ENCODE peak calls at places on chromosomes 16 and 17, in eight cellular contexts. U is heart left ventricle, H is ovary, X is upper lobe of left lung, T is adrenal gland, D is K562, S is GM23338, V is pancreas. A is an unnamed sample.
A peak's percentile ranks its signal among the peaks of the same experiment; 100 is the strongest.

GRCh38 chr16:73743665-73744496 is 552.7 kb upstream of the PSMD7 start:
- DNase-seq in U (no peak), H (no peak), X (no peak), T (peak; percentile 50), D (peak; percentile 25), S (peak; percentile 60), V (no peak), A (peak; percentile 31)

GRCh38 chr16:54630284-54630967 is 300.2 kb upstream of the IRX5 start:
- DNase-seq in U (no peak), H (no peak), X (no peak), T (no peak), D (no peak), S (no peak), V (no peak), A (no peak)

GRCh38 chr17:8651013-8651412 is 20.5 kb upstream of the MYH10 start:
- DNase-seq in U (no peak), H (no peak), X (no peak), T (no peak), D (peak; percentile 8), S (no peak), V (no peak), A (no peak)

GRCh38 chr17:7634384-7634783 is 4.4 kb downstream of the SHBG start:
- DNase-seq in U (peak; percentile 61), H (peak; percentile 80), X (no peak), T (peak; percentile 85), D (peak; percentile 78), S (peak; percentile 91), V (no peak), A (peak; percentile 92)

GRCh38 chr16:47057631-47057996 is 84.1 kb upstream of the DNAJA2 start:
- DNase-seq in U (no peak), H (no peak), X (no peak), T (no peak), D (no peak), S (no peak), V (no peak), A (no peak)

GRCh38 chr16:22813223-22813945 is 578 bp upstream of the HS3ST2 start:
- DNase-seq in U (peak; percentile 50), H (no peak), X (no peak), T (peak; percentile 43), D (peak; percentile 36), S (peak; percentile 93), V (peak; percentile 13), A (peak; percentile 67)

GRCh38 chr16:17238285-17239028 is 232.3 kb downstream of the XYLT1 start:
- DNase-seq in U (no peak), H (no peak), X (no peak), T (no peak), D (no peak), S (no peak), V (no peak), A (no peak)

GRCh38 chr17:15944720-15945492 is at the start of gene ADORA2B:
- DNase-seq in U (peak; percentile 70), H (peak; percentile 36), X (peak; percentile 79), T (peak; percentile 52), D (peak; percentile 74), S (peak; percentile 83), V (peak; percentile 70), A (peak; percentile 80)

GRCh38 chr17:73586921-73587680 is 57.1 kb downstream of the SDK2 start:
- DNase-seq in U (peak; percentile 52), H (no peak), X (no peak), T (peak; percentile 35), D (peak; percentile 53), S (no peak), V (no peak), A (peak; percentile 57)

GRCh38 chr17:10767237-10767636 is 36.7 kb downstream of the TMEM238L start:
- DNase-seq in U (no peak), H (no peak), X (no peak), T (no peak), D (no peak), S (no peak), V (no peak), A (no peak)

GRCh38 chr17:16922386-16923096 is 49.4 kb downstream of the TNFRSF13B start:
- DNase-seq in U (no peak), H (no peak), X (peak; percentile 31), T (peak; percentile 1), D (peak; percentile 10), S (no peak), V (peak; percentile 26), A (no peak)

GRCh38 chr16:79599837-79600635 is 501 bp downstream of the MAF start:
- DNase-seq in U (peak; percentile 59), H (peak; percentile 82), X (peak; percentile 51), T (peak; percentile 66), D (no peak), S (peak; percentile 74), V (peak; percentile 44), A (peak; percentile 24)

GRCh38 chr17:75557075-75557851 is 30.3 kb upstream of the MYO15B start:
- DNase-seq in U (no peak), H (peak; percentile 66), X (peak; percentile 83), T (peak; percentile 92), D (peak; percentile 78), S (no peak), V (peak; percentile 99), A (peak; percentile 20)

DNA sequence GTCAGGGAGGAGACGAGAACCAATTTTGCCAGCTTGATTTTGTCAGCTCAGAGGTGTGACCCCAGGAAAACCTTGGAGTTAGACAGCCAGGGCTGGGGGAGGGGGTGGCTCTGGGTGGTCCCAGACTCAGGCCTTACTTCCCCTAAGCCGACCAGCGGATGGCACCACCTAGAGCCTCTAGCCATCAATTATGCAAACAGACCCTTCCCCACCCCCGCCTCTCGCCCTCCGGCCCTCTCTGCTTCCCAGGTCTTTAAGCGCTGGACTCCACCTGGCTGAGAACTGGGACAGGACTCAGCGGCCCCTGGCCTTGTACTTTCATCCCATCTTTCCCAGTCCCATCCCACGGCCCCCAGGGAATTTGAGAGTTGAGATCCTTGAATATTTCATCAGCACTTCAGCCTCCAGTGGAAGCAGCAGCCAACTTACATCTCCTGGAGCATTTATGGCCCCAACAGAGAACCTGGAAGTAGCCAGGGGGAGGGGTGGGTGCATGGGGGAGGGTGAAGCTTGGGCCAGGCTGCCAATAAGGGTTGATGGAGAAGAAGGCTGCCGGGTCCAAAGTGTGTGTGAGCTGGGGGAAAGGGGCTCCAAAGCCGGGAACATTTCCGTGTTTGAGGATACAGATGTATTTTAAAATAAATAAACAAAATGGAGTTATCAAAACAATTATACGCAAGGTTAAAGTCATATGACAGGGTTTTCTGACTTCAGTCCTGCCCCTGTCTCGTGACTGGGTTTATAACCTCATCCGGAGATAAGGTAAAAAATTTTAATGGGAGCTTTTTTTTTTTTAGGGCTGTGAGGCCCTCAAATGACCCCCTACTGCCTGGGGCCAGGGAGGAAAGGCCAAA is 7.5 kb upstream of the JUP start:
- DNase-seq in U (peak; percentile 43), H (no peak), X (no peak), T (no peak), D (peak; percentile 54), S (peak; percentile 93), V (no peak), A (no peak)
- TF ChIP-seq CTCF in U (no peak), H (no peak), X (no peak), T (no peak), D (no peak), S (no peak), V (no peak), A (no peak)

DNA sequence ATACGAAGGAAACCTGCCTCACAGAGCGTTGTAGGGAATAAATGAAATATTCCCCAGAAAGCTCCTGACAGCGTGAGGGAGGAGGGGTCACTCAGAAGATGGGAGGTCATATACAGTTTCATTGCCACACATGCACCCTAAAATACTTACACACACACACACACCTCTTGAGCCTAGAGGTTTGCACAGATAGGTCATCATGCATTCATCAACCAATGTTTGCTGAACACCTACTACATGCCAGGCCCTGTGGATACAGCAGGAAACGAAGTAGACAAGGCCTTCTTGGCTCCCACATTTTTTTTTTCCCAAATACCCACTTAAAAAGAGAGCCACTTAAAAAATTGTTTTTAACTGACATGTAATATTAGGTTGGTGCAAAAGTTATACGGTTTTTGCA is 907 bp upstream of the PLLP start:
- DNase-seq in U (no peak), H (no peak), X (no peak), T (no peak), D (no peak), S (no peak), V (no peak), A (no peak)
- H3K4me3 ChIP-seq in U (no peak overlapping the region), H (no peak overlapping the region), X (no peak overlapping the region), T (no peak overlapping the region), D (no peak overlapping the region), S (peak overlapping the region; percentile 81), V (no peak overlapping the region), A (no peak overlapping the region)

GRCh38 chr17:42674755-42675347 is 1.9 kb downstream of the PLEKHH3 start:
- DNase-seq in U (no peak), H (peak; percentile 64), X (no peak), T (peak; percentile 43), D (no peak), S (peak; percentile 83), V (peak; percentile 80), A (peak; percentile 70)

GRCh38 chr17:42675348-42675983 is 1.3 kb downstream of the PLEKHH3 start:
- DNase-seq in U (peak; percentile 75), H (peak; percentile 73), X (no peak), T (no peak), D (no peak), S (peak; percentile 70), V (peak; percentile 84), A (peak; percentile 51)

GRCh38 chr17:42673885-42674754 is 2.7 kb downstream of the PLEKHH3 start:
- DNase-seq in U (peak; percentile 87), H (peak; percentile 90), X (no peak), T (peak; percentile 68), D (peak; percentile 75), S (peak; percentile 91), V (peak; percentile 69), A (peak; percentile 75)

GRCh38 chr17:42672038-42672437 is 4.8 kb downstream of the PLEKHH3 start:
- DNase-seq in U (no peak), H (peak; percentile 35), X (no peak), T (no peak), D (no peak), S (peak; percentile 63), V (peak; percentile 39), A (peak; percentile 42)

DNA sequence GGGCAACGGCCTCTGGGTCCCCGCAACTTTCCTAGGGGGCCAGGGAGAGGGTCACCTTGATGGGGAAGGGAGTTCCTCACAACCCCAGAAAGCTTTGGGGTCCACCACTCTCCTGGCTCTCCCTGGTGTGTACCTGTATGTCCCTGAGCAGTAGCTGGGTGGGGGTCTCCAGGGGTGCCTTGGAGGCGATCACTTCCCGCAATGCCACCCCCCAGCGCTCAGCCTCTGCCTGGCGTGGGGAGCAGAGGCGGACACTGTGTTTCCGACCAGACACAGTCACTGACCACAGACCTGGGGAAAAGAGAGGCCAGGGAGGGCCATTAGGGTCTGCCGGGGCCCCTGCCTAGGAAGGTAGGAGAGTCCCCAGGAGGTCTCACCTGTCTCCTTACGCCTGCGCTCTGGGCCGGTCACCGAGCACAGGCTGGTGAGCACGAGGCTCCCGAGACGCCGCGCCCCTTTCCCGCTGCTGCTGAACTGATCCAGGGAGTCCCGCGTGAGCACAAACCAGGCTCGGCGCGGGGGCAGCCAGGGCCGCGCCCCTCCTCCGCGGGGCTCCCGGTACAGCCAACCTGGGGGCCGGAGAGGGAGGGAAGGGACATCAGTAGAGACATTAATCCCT is 3.4 kb downstream of the PLEKHH3 start:
- DNase-seq in U (no peak), H (peak; percentile 52), X (no peak), T (no peak), D (no peak), S (no peak), V (peak; percentile 56), A (no peak)
- H3K27me3 ChIP-seq in U (no peaks in the 10 kb centered on the region), H (no peaks in the 10 kb centered on the region), X (no peaks in the 10 kb centered on the region), T (no peaks in the 10 kb centered on the region), D (no peaks in the 10 kb centered on the region), S (peaks cover 63% of the 10 kb centered on the region), V (no peaks in the 10 kb centered on the region), A (no peaks in the 10 kb centered on the region)

DNA sequence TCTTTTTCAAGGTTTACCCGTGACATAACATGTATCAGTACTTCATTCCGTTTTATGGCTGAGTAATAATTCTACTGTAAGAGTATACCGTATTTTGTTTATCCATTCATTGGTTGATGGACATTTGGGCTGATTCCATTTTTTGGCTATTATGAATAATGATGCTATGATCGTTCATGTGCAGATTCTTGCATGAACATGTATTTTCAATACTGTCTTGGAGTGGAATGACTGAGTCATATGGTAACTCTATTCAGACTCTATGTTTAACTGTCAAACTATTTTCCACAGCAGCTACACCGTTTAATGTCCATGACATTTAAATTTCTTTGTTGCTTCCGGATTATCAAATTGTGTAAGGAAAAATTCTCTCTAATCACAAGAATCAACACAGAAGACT is 17.9 kb downstream of the BFAR start:
- DNase-seq in U (no peak), H (no peak), X (no peak), T (no peak), D (no peak), S (no peak), V (no peak), A (no peak)
- TF ChIP-seq CTCF in U (no peak), H (no peak), X (no peak), T (no peak), D (no peak), S (no peak), V (no peak), A (no peak)